ENCODE peak calls at places on chromosomes 16 and 17, in seven cellular contexts. A is SJSA1; V is body of pancreas; B is CD8-positive, alpha-beta T cell; W is uterus; D is MM.1S; H is effector memory CD4-positive, alpha-beta T cell. X is an unnamed sample.

GRCh38 chr17:77959926-77960521 is 1.5 kb downstream of the TNRC6C start:
- DNase-seq in V (no peak), A (no peak), B (peak; percentile 47), D (no peak), H (peak; percentile 8), W (no peak), X (no peak)

GRCh38 chr17:27997044-27997401 is 45.5 kb upstream of the NLK start:
- DNase-seq in A (no peak), D (no peak), H (no peak), V (no peak), B (no peak), W (no peak), X (no peak)

GRCh38 chr17:78357177-78357586 is 2.7 kb downstream of the SOCS3 start:
- DNase-seq in H (no peak), W (no peak), A (peak; percentile 91), V (peak; percentile 34), B (no peak), D (no peak), X (no peak)

GRCh38 chr17:49434821-49435581 is 20.3 kb upstream of the PHB1 start:
- DNase-seq in W (peak; percentile 39), A (peak; percentile 62), H (peak; percentile 30), V (peak; percentile 53), B (peak; percentile 44), D (peak; percentile 22), X (peak; percentile 21)

GRCh38 chr17:49414271-49414621 is 436 bp downstream of the PHB1 start:
- DNase-seq in V (no peak), B (no peak), D (peak; percentile 31), A (no peak), W (no peak), H (no peak), X (no peak)

GRCh38 chr16:53775821-53776431 is 72.0 kb downstream of the FTO start:
- DNase-seq in D (no peak), W (peak; percentile 47), A (peak; percentile 82), B (no peak), V (peak; percentile 28), H (no peak), X (peak; percentile 61)

GRCh38 chr16:85829751-85830445 is 30.4 kb downstream of the COX4I1 start:
- DNase-seq in W (no peak), B (no peak), H (no peak), V (no peak), D (no peak), A (no peak), X (no peak)

GRCh38 chr17:4583206-4583605 is 1.1 kb upstream of the SMTNL2 start:
- DNase-seq in H (no peak), W (no peak), B (no peak), V (no peak), D (no peak), A (no peak), X (no peak)

GRCh38 chr17:39782481-39782880 is 44.7 kb downstream of the GRB7 start:
- DNase-seq in H (no peak), W (no peak), B (no peak), A (no peak), V (peak; percentile 16), D (no peak), X (no peak)

GRCh38 chr17:79926308-79927135 is 87.3 kb upstream of the CBX4 start:
- DNase-seq in V (no peak), D (no peak), B (no peak), A (no peak), W (no peak), H (no peak), X (no peak)

GRCh38 chr17:82602986-82603385 is 45.3 kb downstream of the WDR45B start:
- DNase-seq in W (no peak), V (no peak), A (no peak), D (no peak), B (no peak), H (no peak), X (no peak)

GRCh38 chr17:40564883-40565744 is at the start of gene CCR7:
- DNase-seq in H (peak; percentile 72), A (no peak), W (no peak), V (no peak), D (no peak), B (peak; percentile 91), X (no peak)

GRCh38 chr16:28105297-28105696 is 41.8 kb upstream of the GSG1L start:
- DNase-seq in W (no peak), A (no peak), H (no peak), V (no peak), D (no peak), B (no peak), X (no peak)

GRCh38 chr16:12613131-12613991 is 190.3 kb downstream of the CPPED1 start:
- DNase-seq in D (no peak), A (no peak), V (no peak), B (peak; percentile 11), W (no peak), H (no peak), X (no peak)

GRCh38 chr17:70022175-70022574 is 52.9 kb upstream of the KCNJ16 start:
- DNase-seq in B (no peak), A (no peak), D (no peak), W (no peak), V (no peak), H (no peak), X (no peak)

GRCh38 chr17:71975331-71975801 is 145.5 kb upstream of the SOX9 start:
- DNase-seq in V (peak; percentile 13), A (no peak), B (no peak), W (peak; percentile 27), H (no peak), D (no peak), X (no peak)

GRCh38 chr16:53175118-53175517 is 120.3 kb downstream of the CHD9 start:
- DNase-seq in A (no peak), V (peak; percentile 18), D (no peak), W (no peak), B (no peak), H (no peak), X (no peak)

GRCh38 chr17:62753562-62753961 is 54.6 kb downstream of the MARCHF10 start:
- DNase-seq in A (no peak), V (no peak), D (no peak), B (no peak), H (no peak), W (no peak), X (no peak)

GRCh38 chr16:30659507-30660423 is 1.5 kb downstream of the FBRS start:
- DNase-seq in H (peak; percentile 45), V (peak; percentile 35), W (no peak), A (no peak), D (peak; percentile 28), B (peak; percentile 57), X (no peak)

DNA sequence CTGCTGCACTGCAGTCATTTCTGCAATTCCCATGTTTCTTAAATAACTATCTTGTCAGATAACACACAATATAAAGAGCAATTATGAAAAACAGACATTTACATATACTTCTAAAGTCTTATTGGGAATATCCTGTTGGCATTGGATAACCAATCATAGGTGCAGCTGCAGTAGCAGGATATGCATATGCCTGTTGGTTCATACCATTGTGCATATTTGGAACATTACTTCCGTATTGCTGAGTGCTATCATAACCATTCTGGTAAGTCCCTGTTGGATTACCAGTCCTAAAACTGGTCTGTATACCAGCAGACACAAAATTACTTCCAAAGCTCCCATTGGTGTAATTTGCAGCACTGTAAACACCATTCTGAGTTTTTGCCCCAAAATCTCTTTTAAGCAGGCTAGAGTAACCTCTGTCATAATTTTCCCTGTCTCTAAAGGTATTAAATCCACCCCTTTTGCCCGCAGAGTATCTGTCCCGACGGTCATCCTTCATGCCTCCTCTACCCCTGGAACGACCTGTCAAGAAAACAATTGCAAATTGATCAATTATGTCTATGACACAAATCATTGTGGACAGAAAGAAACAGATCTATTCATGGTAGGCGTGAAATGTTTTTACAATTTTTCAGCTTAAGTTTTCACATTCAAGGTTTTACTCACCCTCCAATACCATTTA is 3.1 kb upstream of the POLG2 start:
- DNase-seq in A (no peak), V (no peak), B (no peak), H (no peak), W (no peak), D (no peak), X (no peak)
- H3K4me3 ChIP-seq in A (no peak overlapping the region), V (no peak overlapping the region), B (no peak overlapping the region), H (no peak overlapping the region), W (no peak overlapping the region), D (no peak overlapping the region), X (no peak overlapping the region)

DNA sequence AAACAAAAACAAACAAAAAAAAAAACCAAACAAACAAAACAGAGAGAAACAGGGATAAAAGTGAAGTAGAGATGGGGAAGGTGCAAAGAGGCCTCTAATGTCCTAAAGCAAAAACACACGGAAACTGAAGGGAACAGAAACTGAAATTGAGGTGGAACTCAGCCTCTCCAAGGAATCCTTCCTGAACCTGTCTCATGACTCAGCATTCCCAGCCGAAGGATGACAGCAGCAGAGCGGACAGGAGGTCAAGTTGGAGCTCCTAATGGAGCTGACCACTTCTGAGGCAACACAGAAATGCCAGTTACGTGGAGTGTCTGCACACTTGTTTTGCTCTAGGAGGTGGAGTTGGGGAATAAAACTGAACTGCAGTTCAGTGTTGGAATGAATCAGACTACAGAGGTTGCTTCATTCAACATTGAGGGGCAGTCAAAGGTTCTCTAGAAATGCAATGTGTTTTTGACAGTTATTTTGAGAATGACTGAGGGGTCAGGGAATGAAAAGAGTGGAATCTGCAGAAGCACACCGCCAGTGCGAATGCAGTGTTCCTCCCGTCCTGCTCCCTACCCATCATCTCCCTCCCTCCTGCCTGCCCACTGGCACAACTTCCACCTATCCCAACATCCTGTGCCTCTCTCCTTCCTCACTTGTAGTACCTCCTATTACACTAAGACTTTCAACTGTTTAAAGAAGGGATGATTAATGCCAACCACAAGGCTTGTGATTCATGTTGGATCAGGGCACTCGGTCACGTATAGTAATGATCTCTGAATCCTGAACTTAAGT is 6.3 kb downstream of the UBE2O start:
- DNase-seq in A (peak; percentile 82), B (no peak), W (no peak), D (no peak), V (no peak), H (no peak), X (peak; percentile 26)
- H3K4me3 ChIP-seq in A (no peak overlapping the region), B (no peak overlapping the region), W (no peak overlapping the region), D (no peak overlapping the region), V (no peak overlapping the region), H (no peak overlapping the region), X (no peak overlapping the region)

DNA sequence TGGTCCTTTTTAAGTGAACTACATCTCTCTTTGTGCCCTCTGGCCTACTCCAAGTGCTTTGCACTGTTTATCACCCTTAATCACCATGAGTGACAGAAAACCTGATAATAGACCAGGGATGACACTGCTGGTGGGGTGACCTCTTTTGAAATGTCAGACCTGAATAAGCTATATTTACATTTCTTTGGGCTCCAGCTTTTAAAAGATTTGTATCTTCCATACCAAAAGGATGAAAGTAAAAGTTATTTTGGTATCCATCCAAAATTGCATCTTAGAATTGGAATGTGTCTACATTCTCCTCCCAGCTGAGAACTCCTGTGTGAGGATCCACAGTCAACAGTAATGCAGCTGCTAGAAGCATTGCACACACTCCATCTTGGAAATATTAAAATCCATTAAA is 370.0 kb downstream of the CDH11 start:
- DNase-seq in B (no peak), V (no peak), W (no peak), H (no peak), D (no peak), A (peak; percentile 28), X (no peak)
- H3K4me3 ChIP-seq in B (no peak overlapping the region), V (no peak overlapping the region), W (no peak overlapping the region), H (no peak overlapping the region), D (no peak overlapping the region), A (no peak overlapping the region), X (no peak overlapping the region)

DNA sequence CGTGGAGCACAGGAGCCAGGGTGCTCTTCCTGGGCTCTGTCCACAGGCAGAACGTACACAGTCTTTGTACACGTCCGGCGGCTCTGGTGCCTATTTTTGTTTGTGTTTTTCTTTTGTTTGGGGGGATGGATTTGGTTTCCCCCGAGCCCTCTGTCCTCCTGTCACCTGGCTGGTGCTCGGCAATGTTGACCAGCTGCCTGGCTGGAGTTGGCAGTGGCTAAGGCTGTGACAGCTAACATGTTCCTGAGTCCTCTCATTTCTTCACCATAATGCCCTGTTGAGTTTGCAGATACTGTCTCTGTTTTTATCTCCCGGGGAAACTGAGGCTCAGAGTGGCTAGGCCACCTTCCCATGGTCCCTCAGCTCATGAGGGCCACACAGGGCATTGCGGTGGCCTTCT is 25.7 kb downstream of the MAPT start:
- DNase-seq in D (no peak), V (no peak), H (no peak), A (no peak), B (no peak), W (no peak), X (no peak)
- H3K4me3 ChIP-seq in D (no peak overlapping the region), V (no peak overlapping the region), H (no peak overlapping the region), A (no peak overlapping the region), B (no peak overlapping the region), W (no peak overlapping the region), X (no peak overlapping the region)